ENCODE peak calls at places on chromosome 1, in four cellular contexts. One of them, this sample, is unnamed.

GRCh38 chr1:6627031-6627430 is 2.4 kb downstream of the THAP3 start:
- DNase-seq in DMS79: no peak
- DNase-seq in pancreas: no peak
- DNase-seq in uterus: no peak
- DNase-seq in this sample: no peak

GRCh38 chr1:22753396-22754083 is 42.9 kb downstream of the EPHB2 start:
- DNase-seq in pancreas: no peak
- DNase-seq in uterus: peak; percentile 36
- DNase-seq in DMS79: no peak
- DNase-seq in this sample: no peak

GRCh38 chr1:112697781-112698201 is 9.1 kb downstream of the RHOC start:
- DNase-seq in uterus: no peak
- DNase-seq in pancreas: peak; percentile 47
- DNase-seq in DMS79: no peak
- DNase-seq in this sample: no peak

GRCh38 chr1:90782046-90782445 is 64.9 kb upstream of the BARHL2 start:
- DNase-seq in uterus: no peak
- DNase-seq in pancreas: no peak
- DNase-seq in DMS79: no peak
- DNase-seq in this sample: no peak

GRCh38 chr1:42682739-42683529 is 716 bp downstream of the YBX1 start:
- DNase-seq in DMS79: peak; percentile 9
- DNase-seq in uterus: peak; percentile 51
- DNase-seq in pancreas: peak; percentile 86
- DNase-seq in this sample: peak; percentile 76

GRCh38 chr1:167216809-167217208 is 3.9 kb upstream of the POU2F1 start:
- DNase-seq in DMS79: no peak
- DNase-seq in uterus: no peak
- DNase-seq in pancreas: no peak
- DNase-seq in this sample: no peak

GRCh38 chr1:54857741-54858665 is 29.0 kb downstream of the DHCR24 start:
- DNase-seq in uterus: no peak
- DNase-seq in DMS79: no peak
- DNase-seq in pancreas: no peak
- DNase-seq in this sample: no peak

GRCh38 chr1:86788300-86789206 is 84.2 kb downstream of the SH3GLB1 start:
- DNase-seq in uterus: no peak
- DNase-seq in DMS79: no peak
- DNase-seq in pancreas: no peak
- DNase-seq in this sample: no peak

GRCh38 chr1:151718011-151718431 is 1.4 kb upstream of the CELF3 start:
- DNase-seq in pancreas: no peak
- DNase-seq in DMS79: no peak
- DNase-seq in uterus: no peak
- DNase-seq in this sample: no peak

GRCh38 chr1:40944326-40944725 is 35.2 kb upstream of the CTPS1 start:
- DNase-seq in DMS79: no peak
- DNase-seq in pancreas: no peak
- DNase-seq in uterus: peak; percentile 74
- DNase-seq in this sample: no peak